ENCODE peak calls at places on chromosomes 11 and 22, in eight cellular contexts. One of them, this sample, is unnamed.
A peak's percentile ranks its signal among the peaks of the same experiment; 100 is the strongest.

GRCh38 chr11:18703001-18703763 is 4.6 kb downstream of the TMEM86A start:
- DNase-seq in lower lobe of right lung: no peak
- DNase-seq in AG09309: no peak
- DNase-seq in testis: no peak
- DNase-seq in body of pancreas: no peak
- DNase-seq in stomach: no peak
- DNase-seq in transverse colon: no peak
- DNase-seq in nephron progenitor cell: no peak
- DNase-seq in this sample: no peak

GRCh38 chr11:69358398-69359080 is 64.6 kb downstream of the MYEOV start:
- DNase-seq in lower lobe of right lung: peak; percentile 24
- DNase-seq in AG09309: no peak
- DNase-seq in testis: peak; percentile 2
- DNase-seq in body of pancreas: no peak
- DNase-seq in stomach: peak; percentile 20
- DNase-seq in transverse colon: peak; percentile 5
- DNase-seq in nephron progenitor cell: no peak
- DNase-seq in this sample: peak; percentile 31

GRCh38 chr22:29328055-29328454 is 12.6 kb upstream of the RASL10A start:
- DNase-seq in lower lobe of right lung: no peak
- DNase-seq in AG09309: no peak
- DNase-seq in testis: no peak
- DNase-seq in body of pancreas: no peak
- DNase-seq in stomach: no peak
- DNase-seq in transverse colon: no peak
- DNase-seq in nephron progenitor cell: no peak
- DNase-seq in this sample: no peak

GRCh38 chr11:45771194-45771941 is 33.6 kb upstream of the SLC35C1 start:
- DNase-seq in lower lobe of right lung: peak; percentile 65
- DNase-seq in AG09309: no peak
- DNase-seq in testis: peak; percentile 83
- DNase-seq in body of pancreas: peak; percentile 74
- DNase-seq in stomach: peak; percentile 69
- DNase-seq in transverse colon: peak; percentile 76
- DNase-seq in nephron progenitor cell: peak; percentile 87
- DNase-seq in this sample: peak; percentile 73

GRCh38 chr11:35079581-35079980 is 59.4 kb upstream of the CD44 start:
- DNase-seq in lower lobe of right lung: no peak
- DNase-seq in AG09309: no peak
- DNase-seq in testis: no peak
- DNase-seq in body of pancreas: no peak
- DNase-seq in stomach: no peak
- DNase-seq in transverse colon: no peak
- DNase-seq in nephron progenitor cell: no peak
- DNase-seq in this sample: no peak

GRCh38 chr11:111395749-111396148 is 16.7 kb upstream of the POU2AF1 start:
- DNase-seq in lower lobe of right lung: no peak
- DNase-seq in AG09309: no peak
- DNase-seq in testis: no peak
- DNase-seq in body of pancreas: no peak
- DNase-seq in stomach: no peak
- DNase-seq in transverse colon: no peak
- DNase-seq in nephron progenitor cell: no peak
- DNase-seq in this sample: no peak

GRCh38 chr11:33195391-33196190 is 34.3 kb upstream of the CSTF3 start:
- DNase-seq in lower lobe of right lung: no peak
- DNase-seq in AG09309: no peak
- DNase-seq in testis: no peak
- DNase-seq in body of pancreas: no peak
- DNase-seq in stomach: no peak
- DNase-seq in transverse colon: no peak
- DNase-seq in nephron progenitor cell: no peak
- DNase-seq in this sample: no peak

GRCh38 chr22:36017661-36018091 is 10.9 kb downstream of the RBFOX2 start:
- DNase-seq in lower lobe of right lung: no peak
- DNase-seq in AG09309: no peak
- DNase-seq in testis: no peak
- DNase-seq in body of pancreas: no peak
- DNase-seq in stomach: no peak
- DNase-seq in transverse colon: no peak
- DNase-seq in nephron progenitor cell: peak; percentile 22
- DNase-seq in this sample: no peak

GRCh38 chr11:119115484-119116234 is 5.7 kb upstream of the HINFP start:
- DNase-seq in lower lobe of right lung: peak; percentile 85
- DNase-seq in AG09309: no peak
- DNase-seq in testis: peak; percentile 60
- DNase-seq in body of pancreas: no peak
- DNase-seq in stomach: no peak
- DNase-seq in transverse colon: peak; percentile 36
- DNase-seq in nephron progenitor cell: no peak
- DNase-seq in this sample: no peak

GRCh38 chr11:130308059-130308458 is 6.7 kb downstream of the ZBTB44 start:
- DNase-seq in lower lobe of right lung: no peak
- DNase-seq in AG09309: no peak
- DNase-seq in testis: no peak
- DNase-seq in body of pancreas: no peak
- DNase-seq in stomach: no peak
- DNase-seq in transverse colon: no peak
- DNase-seq in nephron progenitor cell: no peak
- DNase-seq in this sample: no peak

GRCh38 chr22:28799834-28800307 is 498 bp downstream of the XBP1 start:
- DNase-seq in lower lobe of right lung: peak; percentile 83
- DNase-seq in AG09309: peak; percentile 17
- DNase-seq in testis: peak; percentile 63
- DNase-seq in body of pancreas: peak; percentile 65
- DNase-seq in stomach: peak; percentile 72
- DNase-seq in transverse colon: peak; percentile 73
- DNase-seq in nephron progenitor cell: peak; percentile 68
- DNase-seq in this sample: peak; percentile 40

GRCh38 chr22:30969532-30970355 is 679 bp downstream of the TUG1 start:
- DNase-seq in lower lobe of right lung: no peak
- DNase-seq in AG09309: no peak
- DNase-seq in testis: peak; percentile 38
- DNase-seq in body of pancreas: no peak
- DNase-seq in stomach: peak; percentile 31
- DNase-seq in transverse colon: peak; percentile 53
- DNase-seq in nephron progenitor cell: no peak
- DNase-seq in this sample: peak; percentile 75

GRCh38 chr11:7418061-7418460 is 67.2 kb upstream of the OLFML1 start:
- DNase-seq in lower lobe of right lung: no peak
- DNase-seq in AG09309: no peak
- DNase-seq in testis: no peak
- DNase-seq in body of pancreas: no peak
- DNase-seq in stomach: no peak
- DNase-seq in transverse colon: no peak
- DNase-seq in nephron progenitor cell: no peak
- DNase-seq in this sample: no peak

GRCh38 chr11:7418916-7419315 is 66.4 kb upstream of the OLFML1 start:
- DNase-seq in lower lobe of right lung: no peak
- DNase-seq in AG09309: no peak
- DNase-seq in testis: no peak
- DNase-seq in body of pancreas: no peak
- DNase-seq in stomach: no peak
- DNase-seq in transverse colon: no peak
- DNase-seq in nephron progenitor cell: no peak
- DNase-seq in this sample: no peak

GRCh38 chr11:7421136-7421535 is 64.2 kb upstream of the OLFML1 start:
- DNase-seq in lower lobe of right lung: no peak
- DNase-seq in AG09309: no peak
- DNase-seq in testis: no peak
- DNase-seq in body of pancreas: no peak
- DNase-seq in stomach: no peak
- DNase-seq in transverse colon: no peak
- DNase-seq in nephron progenitor cell: no peak
- DNase-seq in this sample: no peak

GRCh38 chr11:7423946-7424345 is 61.4 kb upstream of the OLFML1 start:
- DNase-seq in lower lobe of right lung: no peak
- DNase-seq in AG09309: no peak
- DNase-seq in testis: no peak
- DNase-seq in body of pancreas: no peak
- DNase-seq in stomach: no peak
- DNase-seq in transverse colon: no peak
- DNase-seq in nephron progenitor cell: no peak
- DNase-seq in this sample: no peak

GRCh38 chr11:7422544-7423331 is 62.6 kb upstream of the OLFML1 start:
- DNase-seq in lower lobe of right lung: no peak
- DNase-seq in AG09309: no peak
- DNase-seq in testis: no peak
- DNase-seq in body of pancreas: no peak
- DNase-seq in stomach: no peak
- DNase-seq in transverse colon: no peak
- DNase-seq in nephron progenitor cell: no peak
- DNase-seq in this sample: no peak
- TF ChIP-seq CTCF in lower lobe of right lung: no peak
- TF ChIP-seq CTCF in AG09309: no peak
- TF ChIP-seq CTCF in testis: no peak
- TF ChIP-seq CTCF in body of pancreas: no peak
- TF ChIP-seq CTCF in stomach: no peak
- TF ChIP-seq CTCF in transverse colon: no peak
- TF ChIP-seq CTCF in nephron progenitor cell: no peak
- TF ChIP-seq CTCF in this sample: no peak

DNA sequence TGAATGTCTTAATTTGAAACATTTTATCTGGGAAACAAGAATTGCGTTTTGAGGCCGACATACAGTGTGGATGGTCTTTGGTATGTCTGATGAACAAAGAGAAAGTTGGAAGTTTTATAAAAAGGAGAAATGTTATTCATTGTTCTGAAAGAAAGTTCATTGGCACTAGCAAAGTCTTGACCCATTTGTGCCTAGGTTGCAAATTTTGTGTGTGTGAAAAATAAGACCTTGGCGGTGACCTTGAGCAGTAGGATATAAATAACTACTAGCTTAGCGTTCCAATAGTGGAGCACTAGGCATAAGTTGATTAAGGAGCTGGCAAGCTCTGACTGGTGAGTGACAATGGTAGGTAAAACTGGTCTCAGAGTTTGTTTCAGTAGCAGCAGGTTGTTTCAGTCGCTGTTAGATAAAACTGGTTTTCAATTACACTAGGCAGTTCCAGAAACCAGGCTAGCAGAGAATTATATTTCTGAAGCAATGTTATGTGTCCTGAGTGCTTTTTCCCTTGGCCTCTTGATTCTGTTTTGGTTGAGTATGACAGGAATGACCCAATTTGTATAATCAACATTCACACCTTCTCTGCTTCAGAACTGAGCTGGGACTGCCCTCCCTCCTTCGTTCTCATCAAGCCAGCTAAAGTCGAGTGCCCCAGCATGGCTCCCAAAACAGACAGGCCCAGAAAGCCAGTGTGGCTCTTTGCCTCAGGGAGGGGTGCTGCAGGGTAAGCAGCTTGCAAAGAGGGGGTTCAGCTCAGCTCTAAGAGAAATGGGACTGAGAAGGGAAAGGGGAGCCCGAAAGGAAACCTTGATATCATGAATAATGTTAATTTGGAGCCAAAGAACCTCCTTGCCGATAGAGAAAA is 85.7 kb downstream of the NTM start:
- DNase-seq in lower lobe of right lung: no peak
- DNase-seq in AG09309: no peak
- DNase-seq in testis: no peak
- DNase-seq in body of pancreas: no peak
- DNase-seq in stomach: no peak
- DNase-seq in transverse colon: no peak
- DNase-seq in nephron progenitor cell: no peak
- DNase-seq in this sample: no peak
- TF ChIP-seq CTCF in lower lobe of right lung: no peak
- TF ChIP-seq CTCF in AG09309: no peak
- TF ChIP-seq CTCF in testis: no peak
- TF ChIP-seq CTCF in body of pancreas: no peak
- TF ChIP-seq CTCF in stomach: no peak
- TF ChIP-seq CTCF in transverse colon: no peak
- TF ChIP-seq CTCF in nephron progenitor cell: no peak
- TF ChIP-seq CTCF in this sample: no peak

GRCh38 chr22:37472418-37473006 is 13.7 kb downstream of the MFNG start:
- DNase-seq in lower lobe of right lung: no peak
- DNase-seq in AG09309: no peak
- DNase-seq in testis: no peak
- DNase-seq in body of pancreas: peak; percentile 59
- DNase-seq in stomach: peak; percentile 67
- DNase-seq in transverse colon: peak; percentile 59
- DNase-seq in nephron progenitor cell: peak; percentile 47
- DNase-seq in this sample: no peak
- TF ChIP-seq CTCF in lower lobe of right lung: peak; percentile 51
- TF ChIP-seq CTCF in AG09309: peak; percentile 70
- TF ChIP-seq CTCF in testis: no peak
- TF ChIP-seq CTCF in body of pancreas: peak; percentile 55
- TF ChIP-seq CTCF in stomach: peak; percentile 34
- TF ChIP-seq CTCF in transverse colon: peak; percentile 41
- TF ChIP-seq CTCF in nephron progenitor cell: peak; percentile 39
- TF ChIP-seq CTCF in this sample: peak; percentile 53

GRCh38 chr11:59192446-59193020 is 20.2 kb downstream of the MPEG1 start:
- DNase-seq in lower lobe of right lung: no peak
- DNase-seq in AG09309: no peak
- DNase-seq in testis: no peak
- DNase-seq in body of pancreas: no peak
- DNase-seq in stomach: no peak
- DNase-seq in transverse colon: no peak
- DNase-seq in nephron progenitor cell: no peak
- DNase-seq in this sample: no peak
- TF ChIP-seq CTCF in lower lobe of right lung: no peak
- TF ChIP-seq CTCF in AG09309: no peak
- TF ChIP-seq CTCF in testis: no peak
- TF ChIP-seq CTCF in body of pancreas: no peak
- TF ChIP-seq CTCF in stomach: no peak
- TF ChIP-seq CTCF in transverse colon: no peak
- TF ChIP-seq CTCF in nephron progenitor cell: no peak
- TF ChIP-seq CTCF in this sample: no peak